ENCODE peak calls at places on chromosome 6, in six cellular contexts. O, D, U, C, B and I are unnamed samples.

GRCh38 chr6:107879912-107880311 is 55.8 kb upstream of the SCML4 start:
- DNase-seq in D (no peak), O (no peak), U (no peak), B (no peak), C (no peak), I (no peak)

GRCh38 chr6:81876977-81877376 is 124.5 kb upstream of the TENT5A start:
- DNase-seq in C (peak), D (peak), O (no peak), B (no peak), U (peak), I (peak)

GRCh38 chr6:127291495-127291894 is 24.8 kb downstream of the RNF146 start:
- DNase-seq in D (no peak), C (no peak), O (peak), B (no peak), U (peak), I (no peak)

GRCh38 chr6:162200036-162200435 is 527.5 kb downstream of the PRKN start:
- DNase-seq in U (peak), O (no peak), B (no peak), D (no peak), C (no peak), I (no peak)

GRCh38 chr6:107418118-107418517 is 41.2 kb downstream of the PDSS2 start:
- DNase-seq in U (peak), B (peak), O (peak), C (peak), D (no peak), I (no peak)

GRCh38 chr6:104771258-104771832 is 88.4 kb downstream of the HACE1 start:
- DNase-seq in C (peak), U (peak), D (peak), O (peak), B (peak), I (peak)

GRCh38 chr6:47440722-47441121 is 36.9 kb upstream of the CD2AP start:
- DNase-seq in O (no peak), U (no peak), C (peak), B (no peak), D (no peak), I (no peak)

GRCh38 chr6:140485740-140486467 is 1111.5 kb upstream of the CITED2 start:
- DNase-seq in C (peak), U (peak), O (peak), B (no peak), D (peak), I (peak)

GRCh38 chr6:142187209-142187608 is 40.1 kb downstream of the VTA1 start:
- DNase-seq in D (peak), B (no peak), C (peak), O (no peak), U (no peak), I (peak)